ENCODE peak calls at places on chromosomes 11 and 22, in ten cellular contexts. N, F, B, Z, Y, J, T, D, C and R are unnamed samples.

GRCh38 chr22:40707154-40707553 is 27.9 kb downstream of the MCHR1 start:
- DNase-seq in C (no peak), F (no peak), B (no peak), Z (no peak), N (no peak), J (no peak), T (no peak), Y (no peak), D (no peak), R (no peak)

GRCh38 chr11:8352852-8353505 is 89.3 kb upstream of the LMO1 start:
- DNase-seq in B (no peak), J (no peak), Y (no peak), D (no peak), T (no peak), F (no peak), C (no peak), Z (peak; percentile 58), N (no peak), R (no peak)

GRCh38 chr11:74019104-74019738 is 10.3 kb upstream of the UCP3 start:
- DNase-seq in D (peak; percentile 77), Z (no peak), F (no peak), C (no peak), T (peak; percentile 69), B (peak; percentile 56), Y (no peak), N (no peak), J (no peak), R (no peak)

GRCh38 chr11:32176223-32176811 is 85.4 kb downstream of the RCN1 start:
- DNase-seq in Z (no peak), C (peak; percentile 77), B (peak; percentile 77), J (no peak), N (peak; percentile 67), F (no peak), Y (peak; percentile 70), T (peak; percentile 83), D (peak; percentile 60), R (peak; percentile 46)

GRCh38 chr11:67117667-67118058 is 1.4 kb upstream of the KDM2A start:
- DNase-seq in T (no peak), Z (peak; percentile 90), C (peak; percentile 30), B (peak; percentile 15), Y (no peak), J (peak; percentile 75), F (no peak), D (peak; percentile 23), N (peak; percentile 76), R (peak; percentile 38)

GRCh38 chr22:46588279-46589140 is 31.7 kb upstream of the GRAMD4 start:
- DNase-seq in B (no peak), Z (peak; percentile 82), F (no peak), D (no peak), T (no peak), N (no peak), Y (no peak), C (no peak), J (peak; percentile 64), R (peak; percentile 66)

GRCh38 chr11:122069946-122070345 is 46.1 kb downstream of the BLID start:
- DNase-seq in Z (no peak), C (peak; percentile 14), Y (peak; percentile 72), D (no peak), T (peak; percentile 28), F (no peak), J (peak; percentile 38), N (peak; percentile 51), B (peak; percentile 70), R (peak; percentile 26)

GRCh38 chr11:11384829-11385228 is 31.8 kb upstream of the CSNK2A3 start:
- DNase-seq in F (no peak), Z (no peak), Y (no peak), T (no peak), B (no peak), J (no peak), D (no peak), C (no peak), N (no peak), R (no peak)

GRCh38 chr11:84722583-84723108 is 904.5 kb downstream of the DLG2 start:
- DNase-seq in B (no peak), F (no peak), J (no peak), C (no peak), Y (no peak), T (no peak), D (no peak), Z (no peak), N (no peak), R (no peak)

GRCh38 chr22:45318558-45319318 is 9.0 kb downstream of the FAM118A start:
- DNase-seq in Y (no peak), D (no peak), T (no peak), B (no peak), C (no peak), J (no peak), Z (no peak), N (peak; percentile 49), F (no peak), R (no peak)

GRCh38 chr11:117997436-117998200 is 11.4 kb downstream of the IL10RA start:
- DNase-seq in C (no peak), J (no peak), Y (no peak), D (no peak), Z (no peak), B (no peak), N (no peak), F (no peak), T (no peak), R (no peak)

GRCh38 chr11:698493-699115 is 3.0 kb downstream of the TMEM80 start:
- DNase-seq in J (no peak), N (no peak), D (no peak), C (no peak), F (no peak), Z (no peak), Y (no peak), B (no peak), T (no peak), R (no peak)

GRCh38 chr11:126607776-126608625 is 252.5 kb downstream of the ST3GAL4 start:
- DNase-seq in N (no peak), F (no peak), Y (no peak), D (no peak), Z (no peak), C (no peak), B (no peak), T (no peak), J (no peak), R (no peak)

GRCh38 chr11:69520186-69520585 is 38.7 kb downstream of the LINC01488 start:
- DNase-seq in T (no peak), B (no peak), Z (no peak), Y (no peak), C (no peak), F (no peak), D (no peak), N (no peak), J (no peak), R (no peak)

GRCh38 chr11:42778193-42778592 is 533.6 kb upstream of the API5 start:
- DNase-seq in T (no peak), F (no peak), Z (no peak), C (no peak), N (no peak), D (no peak), J (no peak), B (no peak), Y (no peak), R (no peak)

GRCh38 chr22:37503183-37503683 is 16.0 kb downstream of the CARD10 start:
- DNase-seq in F (no peak), N (no peak), C (no peak), T (no peak), J (no peak), Z (no peak), D (no peak), Y (no peak), B (no peak), R (no peak)
- H3K4me1 ChIP-seq in F (peaks cover 53% of the 10 kb centered on the region), N (peaks cover 16% of the 10 kb centered on the region), C (peaks cover 60% of the 10 kb centered on the region), T (peaks cover 68% of the 10 kb centered on the region), J (peaks cover 44% of the 10 kb centered on the region), Z (peaks cover 6% of the 10 kb centered on the region), D (peaks cover 67% of the 10 kb centered on the region), Y (peaks cover 17% of the 10 kb centered on the region), B (peaks cover 70% of the 10 kb centered on the region), R (peaks cover 93% of the 10 kb centered on the region)

GRCh38 chr11:19735512-19735911 is 22.9 kb downstream of the NAV2 start:
- DNase-seq in F (no peak), J (no peak), C (no peak), T (no peak), N (no peak), Y (no peak), Z (no peak), D (no peak), B (no peak), R (no peak)
- H3K4me3 ChIP-seq in F (no peak overlapping the region), J (no peak overlapping the region), C (no peak overlapping the region), T (no peak overlapping the region), N (no peak overlapping the region), Y (no peak overlapping the region), Z (no peak overlapping the region), D (no peak overlapping the region), B (no peak overlapping the region), R (no peak overlapping the region)

DNA sequence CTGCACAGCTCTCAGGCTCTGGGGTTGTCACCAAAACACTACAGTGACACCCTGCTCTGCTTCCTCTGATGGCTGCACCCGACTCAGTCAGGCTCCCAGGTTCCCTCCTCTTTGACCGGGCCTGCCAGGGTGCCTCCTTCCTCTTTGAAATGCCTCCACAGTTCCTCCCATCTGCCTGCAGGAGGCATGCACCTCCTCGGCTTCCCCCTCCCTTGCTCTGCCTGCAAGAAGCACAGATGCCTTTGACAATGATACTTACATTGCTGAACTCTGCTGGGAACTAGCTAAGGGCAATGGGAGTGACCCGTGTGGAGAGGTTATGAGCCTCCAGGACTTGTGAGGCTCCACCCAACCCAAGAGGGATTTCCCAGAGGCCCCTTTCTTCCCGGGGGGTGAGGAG is 674.1 kb downstream of the OPCML start:
- DNase-seq in F (no peak), D (no peak), N (no peak), J (no peak), C (no peak), Y (no peak), B (no peak), T (no peak), Z (no peak), R (no peak)
- TF ChIP-seq CTCF in F (no peak), D (no peak), N (no peak), J (no peak), C (no peak), Y (no peak), B (no peak), T (no peak), Z (no peak), R (no peak)

GRCh38 chr22:22684605-22685561 is 40.5 kb downstream of the GGTLC2 start:
- DNase-seq in N (no peak), D (no peak), C (peak; percentile 58), B (peak; percentile 33), F (no peak), J (peak; percentile 55), T (no peak), Z (peak; percentile 85), Y (no peak), R (no peak)

GRCh38 chr22:22681221-22681739 is 36.9 kb downstream of the GGTLC2 start:
- DNase-seq in F (no peak), N (no peak), Z (no peak), D (no peak), T (no peak), Y (no peak), C (no peak), J (no peak), B (no peak), R (no peak)

GRCh38 chr22:22683668-22684361 is 39.4 kb downstream of the GGTLC2 start:
- DNase-seq in B (no peak), C (no peak), F (no peak), D (no peak), Y (no peak), J (no peak), Z (peak; percentile 62), T (no peak), N (no peak), R (no peak)

GRCh38 chr22:22682807-22683667 is 38.6 kb downstream of the GGTLC2 start:
- DNase-seq in F (no peak), D (no peak), C (no peak), T (no peak), B (no peak), Z (no peak), Y (no peak), N (no peak), J (no peak), R (no peak)

GRCh38 chr22:22682196-22682595 is 37.8 kb downstream of the GGTLC2 start:
- DNase-seq in C (no peak), Y (no peak), Z (no peak), B (no peak), F (no peak), D (no peak), T (no peak), N (no peak), J (no peak), R (no peak)
- H3K4me1 ChIP-seq in C (peaks cover 11% of the 10 kb centered on the region), Y (no peaks in the 10 kb centered on the region), Z (peaks cover 8% of the 10 kb centered on the region), B (no peaks in the 10 kb centered on the region), F (no peaks in the 10 kb centered on the region), D (no peaks in the 10 kb centered on the region), T (no peaks in the 10 kb centered on the region), N (peaks cover 6% of the 10 kb centered on the region), J (no peaks in the 10 kb centered on the region), R (peaks cover 3% of the 10 kb centered on the region)